ENCODE peak calls at places on chromosomes 2 and 18, in ten cellular contexts. Y, Z, O, W, K, M, E, J, Q and R are unnamed samples.

GRCh38 chr2:222025891-222026271 is 272.9 kb downstream of the PAX3 start:
- DNase-seq in W (no peak), O (no peak), M (no peak), E (no peak), J (no peak), Y (no peak), Z (no peak), Q (no peak), K (no peak), R (no peak)

GRCh38 chr2:15923597-15923996 is 16.8 kb upstream of the MYCN start:
- DNase-seq in M (no peak), W (no peak), Q (no peak), O (no peak), E (no peak), K (no peak), J (no peak), Z (no peak), Y (no peak), R (no peak)

GRCh38 chr2:109213646-109214417 is 84.8 kb downstream of the SH3RF3 start:
- DNase-seq in O (peak), Z (peak), W (no peak), Q (peak), K (peak), M (no peak), E (peak), J (peak), Y (peak), R (peak)

GRCh38 chr2:240479561-240479960 is 44.1 kb downstream of the GPC1 start:
- DNase-seq in M (no peak), Z (no peak), W (no peak), O (no peak), J (no peak), Q (no peak), K (no peak), Y (no peak), E (no peak), R (no peak)

GRCh38 chr2:167856190-167856589 is 391.2 kb downstream of the STK39 start:
- DNase-seq in Z (no peak), J (no peak), O (no peak), K (no peak), W (no peak), Y (no peak), Q (no peak), M (no peak), E (no peak), R (no peak)

GRCh38 chr2:223306371-223306770 is 254.4 kb downstream of the KCNE4 start:
- DNase-seq in O (no peak), J (no peak), M (no peak), K (no peak), Q (no peak), E (no peak), Y (peak), Z (no peak), W (no peak), R (no peak)

GRCh38 chr2:23767871-23768611 is 158.9 kb downstream of the ATAD2B start:
- DNase-seq in Y (no peak), W (no peak), Q (no peak), M (no peak), E (no peak), K (no peak), O (no peak), Z (no peak), J (no peak), R (no peak)

GRCh38 chr2:177212895-177213856 is 582 bp downstream of the HNRNPA3 start:
- DNase-seq in O (peak), Y (peak), Q (peak), E (peak), Z (peak), K (peak), J (peak), M (peak), W (peak), R (peak)

GRCh38 chr2:174333502-174334277 is 1.1 kb upstream of the SP9 start:
- DNase-seq in K (no peak), Z (no peak), M (no peak), Y (no peak), J (no peak), O (no peak), Q (no peak), E (no peak), W (no peak), R (peak)

GRCh38 chr18:23458830-23459529 is 5.9 kb downstream of the RIOK3 start:
- DNase-seq in K (no peak), Z (no peak), J (no peak), W (no peak), Q (no peak), Y (no peak), O (no peak), E (no peak), M (no peak), R (no peak)

GRCh38 chr2:164606557-164606956 is 14.7 kb downstream of the GRB14 start:
- DNase-seq in J (no peak), W (no peak), Z (no peak), M (no peak), K (no peak), Y (no peak), O (no peak), Q (no peak), E (peak), R (no peak)

GRCh38 chr2:210768329-210768910 is 212.0 kb downstream of the CPS1 start:
- DNase-seq in E (no peak), W (peak), Q (no peak), Z (no peak), K (no peak), J (no peak), O (no peak), M (no peak), Y (no peak), R (no peak)

GRCh38 chr2:25939257-25939668 is 43.0 kb downstream of the KIF3C start:
- DNase-seq in Y (no peak), J (no peak), W (no peak), Q (no peak), Z (no peak), M (no peak), O (no peak), K (no peak), E (no peak), R (no peak)

GRCh38 chr2:108916397-108917077 is 72.5 kb downstream of the EDAR start:
- DNase-seq in Q (no peak), W (no peak), O (no peak), Z (no peak), E (no peak), M (no peak), J (peak), K (no peak), Y (no peak), R (no peak)

GRCh38 chr2:3823748-3824147 is 120.4 kb downstream of the DCDC2C start:
- DNase-seq in Z (no peak), Q (no peak), J (no peak), O (no peak), K (no peak), E (no peak), W (no peak), Y (no peak), M (no peak), R (no peak)

GRCh38 chr18:63472380-63472779 is 4.4 kb upstream of the SERPINB5 start:
- DNase-seq in Q (no peak), O (peak), Y (no peak), Z (no peak), K (no peak), W (no peak), M (no peak), E (no peak), J (no peak), R (no peak)

GRCh38 chr18:47595816-47596501 is 334.5 kb downstream of the SMAD2 start:
- DNase-seq in E (no peak), Z (peak), W (no peak), O (peak), Q (no peak), K (no peak), Y (peak), J (peak), M (no peak), R (no peak)

GRCh38 chr2:190653231-190653630 is 4.3 kb downstream of the NAB1 start:
- DNase-seq in O (no peak), M (no peak), K (no peak), Y (no peak), W (no peak), Q (no peak), E (no peak), J (no peak), Z (no peak), R (no peak)

GRCh38 chr2:236166157-236166780 is 1.9 kb downstream of the GBX2 start:
- DNase-seq in Q (no peak), E (no peak), J (peak), Z (peak), Y (no peak), M (no peak), W (no peak), O (no peak), K (no peak), R (no peak)

GRCh38 chr2:167196461-167197252 is 308.4 kb downstream of the XIRP2 start:
- DNase-seq in Q (no peak), W (no peak), Z (no peak), M (no peak), E (peak), Y (peak), O (peak), J (no peak), K (no peak), R (no peak)

GRCh38 chr2:55763721-55764120 is 70.1 kb upstream of the PNPT1 start:
- DNase-seq in K (no peak), Q (no peak), E (no peak), M (no peak), W (no peak), Y (no peak), J (no peak), O (no peak), Z (no peak), R (no peak)

GRCh38 chr2:169472249-169472648 is 7.0 kb upstream of the BBS5 start:
- DNase-seq in O (no peak), Q (no peak), W (no peak), K (no peak), M (no peak), Y (no peak), Z (no peak), J (no peak), E (no peak), R (no peak)

GRCh38 chr2:181123798-181124217 is 143.4 kb downstream of the UBE2E3 start:
- DNase-seq in W (no peak), Z (peak), Q (peak), K (peak), O (no peak), M (no peak), Y (peak), E (no peak), J (no peak), R (no peak)

GRCh38 chr2:105400138-105400540 is 1.3 kb upstream of the FHL2 start:
- DNase-seq in O (no peak), M (no peak), W (no peak), K (no peak), Y (no peak), E (no peak), J (no peak), Q (no peak), Z (no peak), R (no peak)

GRCh38 chr2:127879899-127880298 is 5.9 kb downstream of the AMMECR1L start:
- DNase-seq in E (no peak), Q (no peak), W (no peak), Z (no peak), K (no peak), Y (no peak), O (no peak), M (no peak), J (no peak), R (no peak)

GRCh38 chr2:218244665-218245064 is 16.1 kb upstream of the GPBAR1 start:
- DNase-seq in O (no peak), Q (no peak), K (no peak), J (no peak), Y (no peak), E (no peak), Z (no peak), M (no peak), W (no peak), R (no peak)

GRCh38 chr2:130261970-130262760 is 63.9 kb upstream of the TUBA3E start:
- DNase-seq in W (no peak), J (no peak), Q (no peak), O (peak), M (no peak), Y (no peak), K (no peak), E (no peak), Z (no peak), R (no peak)

GRCh38 chr2:854460-854859 is 96.2 kb upstream of the SNTG2 start:
- DNase-seq in Z (no peak), W (no peak), M (no peak), Y (peak), O (no peak), K (no peak), Q (no peak), J (no peak), E (no peak), R (no peak)

GRCh38 chr18:8409151-8409550 is 200.1 kb upstream of the RAB12 start:
- DNase-seq in M (no peak), O (no peak), W (no peak), J (no peak), Z (no peak), Q (no peak), K (no peak), E (no peak), Y (no peak), R (no peak)

GRCh38 chr2:85248741-85249524 is 78.9 kb downstream of the TGOLN2 start:
- DNase-seq in Y (no peak), Q (no peak), Z (no peak), M (no peak), K (no peak), J (no peak), E (peak), O (peak), W (no peak), R (no peak)

GRCh38 chr2:219916261-219916660 is 288.8 kb downstream of the SLC4A3 start:
- DNase-seq in O (no peak), M (no peak), Y (no peak), Q (no peak), E (no peak), W (peak), Z (no peak), K (no peak), J (no peak), R (no peak)

GRCh38 chr2:211729433-211729832 is 809.2 kb downstream of the ERBB4 start:
- DNase-seq in K (no peak), W (no peak), Q (no peak), E (no peak), Z (no peak), O (no peak), J (no peak), M (no peak), Y (no peak), R (no peak)